ENCODE peak calls at places on chromosomes 6 and 20, in nine cellular contexts. One of them, this sample, is unnamed.

GRCh38 chr20:59725476-59726119 is 121.3 kb downstream of the PHACTR3 start:
- DNase-seq in T-helper 1 cell: no peak
- DNase-seq in activated CD4-positive, alpha-beta T cell treated with anti-CD3 and anti-CD28 coated beads, Interleukin-2, amount 50 U/mL, for 24 hours: no peak
- DNase-seq in EH: no peak
- DNase-seq in stimulated activated CD8-positive, alpha-beta memory T cell treated with anti-CD3 and anti-CD28 coated beads, Interleukin-12 subunit alpha, Interleukin-12 subunit beta, amount 100 ng/mL, for 1 hour: no peak
- DNase-seq in ureter: no peak
- DNase-seq in NCI-H1105 treated with DMSO at 0.1 percent for 48 hours: no peak
- DNase-seq in Caki2: no peak
- DNase-seq in CD8-positive, alpha-beta T cell: no peak
- DNase-seq in this sample: no peak

GRCh38 chr6:165804331-165805066 is 141.5 kb upstream of the PDE10A start:
- DNase-seq in T-helper 1 cell: no peak
- DNase-seq in activated CD4-positive, alpha-beta T cell treated with anti-CD3 and anti-CD28 coated beads, Interleukin-2, amount 50 U/mL, for 24 hours: no peak
- DNase-seq in EH: no peak
- DNase-seq in stimulated activated CD8-positive, alpha-beta memory T cell treated with anti-CD3 and anti-CD28 coated beads, Interleukin-12 subunit alpha, Interleukin-12 subunit beta, amount 100 ng/mL, for 1 hour: no peak
- DNase-seq in ureter: no peak
- DNase-seq in NCI-H1105 treated with DMSO at 0.1 percent for 48 hours: no peak
- DNase-seq in Caki2: no peak
- DNase-seq in CD8-positive, alpha-beta T cell: no peak
- DNase-seq in this sample: no peak

GRCh38 chr6:37049990-37050853 is 44.8 kb downstream of the FGD2 start:
- DNase-seq in T-helper 1 cell: peak; percentile 96
- DNase-seq in activated CD4-positive, alpha-beta T cell treated with anti-CD3 and anti-CD28 coated beads, Interleukin-2, amount 50 U/mL, for 24 hours: peak; percentile 52
- DNase-seq in EH: no peak
- DNase-seq in stimulated activated CD8-positive, alpha-beta memory T cell treated with anti-CD3 and anti-CD28 coated beads, Interleukin-12 subunit alpha, Interleukin-12 subunit beta, amount 100 ng/mL, for 1 hour: no peak
- DNase-seq in ureter: no peak
- DNase-seq in NCI-H1105 treated with DMSO at 0.1 percent for 48 hours: no peak
- DNase-seq in Caki2: no peak
- DNase-seq in CD8-positive, alpha-beta T cell: no peak
- DNase-seq in this sample: no peak

GRCh38 chr6:147131728-147132127 is 72.5 kb upstream of the STXBP5 start:
- DNase-seq in T-helper 1 cell: no peak
- DNase-seq in activated CD4-positive, alpha-beta T cell treated with anti-CD3 and anti-CD28 coated beads, Interleukin-2, amount 50 U/mL, for 24 hours: no peak
- DNase-seq in EH: no peak
- DNase-seq in stimulated activated CD8-positive, alpha-beta memory T cell treated with anti-CD3 and anti-CD28 coated beads, Interleukin-12 subunit alpha, Interleukin-12 subunit beta, amount 100 ng/mL, for 1 hour: no peak
- DNase-seq in ureter: no peak
- DNase-seq in NCI-H1105 treated with DMSO at 0.1 percent for 48 hours: no peak
- DNase-seq in Caki2: peak; percentile 19
- DNase-seq in CD8-positive, alpha-beta T cell: no peak
- DNase-seq in this sample: no peak

GRCh38 chr6:106194949-106195919 is 109.1 kb downstream of the PRDM1 start:
- DNase-seq in T-helper 1 cell: peak; percentile 84
- DNase-seq in activated CD4-positive, alpha-beta T cell treated with anti-CD3 and anti-CD28 coated beads, Interleukin-2, amount 50 U/mL, for 24 hours: no peak
- DNase-seq in EH: peak; percentile 77
- DNase-seq in stimulated activated CD8-positive, alpha-beta memory T cell treated with anti-CD3 and anti-CD28 coated beads, Interleukin-12 subunit alpha, Interleukin-12 subunit beta, amount 100 ng/mL, for 1 hour: no peak
- DNase-seq in ureter: no peak
- DNase-seq in NCI-H1105 treated with DMSO at 0.1 percent for 48 hours: no peak
- DNase-seq in Caki2: no peak
- DNase-seq in CD8-positive, alpha-beta T cell: no peak
- DNase-seq in this sample: no peak

GRCh38 chr6:118260833-118261232 is 287.3 kb upstream of the PLN start:
- DNase-seq in T-helper 1 cell: no peak
- DNase-seq in activated CD4-positive, alpha-beta T cell treated with anti-CD3 and anti-CD28 coated beads, Interleukin-2, amount 50 U/mL, for 24 hours: no peak
- DNase-seq in EH: no peak
- DNase-seq in stimulated activated CD8-positive, alpha-beta memory T cell treated with anti-CD3 and anti-CD28 coated beads, Interleukin-12 subunit alpha, Interleukin-12 subunit beta, amount 100 ng/mL, for 1 hour: no peak
- DNase-seq in ureter: no peak
- DNase-seq in NCI-H1105 treated with DMSO at 0.1 percent for 48 hours: no peak
- DNase-seq in Caki2: no peak
- DNase-seq in CD8-positive, alpha-beta T cell: no peak
- DNase-seq in this sample: no peak

GRCh38 chr6:18509871-18510643 is 122.9 kb downstream of the RNF144B start:
- DNase-seq in T-helper 1 cell: no peak
- DNase-seq in activated CD4-positive, alpha-beta T cell treated with anti-CD3 and anti-CD28 coated beads, Interleukin-2, amount 50 U/mL, for 24 hours: no peak
- DNase-seq in EH: peak; percentile 52
- DNase-seq in stimulated activated CD8-positive, alpha-beta memory T cell treated with anti-CD3 and anti-CD28 coated beads, Interleukin-12 subunit alpha, Interleukin-12 subunit beta, amount 100 ng/mL, for 1 hour: no peak
- DNase-seq in ureter: no peak
- DNase-seq in NCI-H1105 treated with DMSO at 0.1 percent for 48 hours: no peak
- DNase-seq in Caki2: no peak
- DNase-seq in CD8-positive, alpha-beta T cell: no peak
- DNase-seq in this sample: no peak

GRCh38 chr6:139713911-139714527 is 339.6 kb upstream of the CITED2 start:
- DNase-seq in T-helper 1 cell: no peak
- DNase-seq in activated CD4-positive, alpha-beta T cell treated with anti-CD3 and anti-CD28 coated beads, Interleukin-2, amount 50 U/mL, for 24 hours: no peak
- DNase-seq in EH: peak; percentile 20
- DNase-seq in stimulated activated CD8-positive, alpha-beta memory T cell treated with anti-CD3 and anti-CD28 coated beads, Interleukin-12 subunit alpha, Interleukin-12 subunit beta, amount 100 ng/mL, for 1 hour: no peak
- DNase-seq in ureter: no peak
- DNase-seq in NCI-H1105 treated with DMSO at 0.1 percent for 48 hours: no peak
- DNase-seq in Caki2: no peak
- DNase-seq in CD8-positive, alpha-beta T cell: no peak
- DNase-seq in this sample: no peak

GRCh38 chr20:44901972-44902371 is 7.9 kb upstream of the PABPC1L start:
- DNase-seq in T-helper 1 cell: no peak
- DNase-seq in activated CD4-positive, alpha-beta T cell treated with anti-CD3 and anti-CD28 coated beads, Interleukin-2, amount 50 U/mL, for 24 hours: no peak
- DNase-seq in EH: peak; percentile 67
- DNase-seq in stimulated activated CD8-positive, alpha-beta memory T cell treated with anti-CD3 and anti-CD28 coated beads, Interleukin-12 subunit alpha, Interleukin-12 subunit beta, amount 100 ng/mL, for 1 hour: no peak
- DNase-seq in ureter: no peak
- DNase-seq in NCI-H1105 treated with DMSO at 0.1 percent for 48 hours: no peak
- DNase-seq in Caki2: peak; percentile 33
- DNase-seq in CD8-positive, alpha-beta T cell: no peak
- DNase-seq in this sample: no peak

GRCh38 chr6:42505377-42505702 is 53.6 kb upstream of the TRERF1 start:
- DNase-seq in T-helper 1 cell: peak; percentile 12
- DNase-seq in activated CD4-positive, alpha-beta T cell treated with anti-CD3 and anti-CD28 coated beads, Interleukin-2, amount 50 U/mL, for 24 hours: no peak
- DNase-seq in EH: peak; percentile 80
- DNase-seq in stimulated activated CD8-positive, alpha-beta memory T cell treated with anti-CD3 and anti-CD28 coated beads, Interleukin-12 subunit alpha, Interleukin-12 subunit beta, amount 100 ng/mL, for 1 hour: no peak
- DNase-seq in ureter: no peak
- DNase-seq in NCI-H1105 treated with DMSO at 0.1 percent for 48 hours: no peak
- DNase-seq in Caki2: peak; percentile 78
- DNase-seq in CD8-positive, alpha-beta T cell: no peak
- DNase-seq in this sample: no peak

GRCh38 chr6:22709804-22710203 is 140.4 kb downstream of the HDGFL1 start:
- DNase-seq in T-helper 1 cell: no peak
- DNase-seq in activated CD4-positive, alpha-beta T cell treated with anti-CD3 and anti-CD28 coated beads, Interleukin-2, amount 50 U/mL, for 24 hours: no peak
- DNase-seq in EH: no peak
- DNase-seq in stimulated activated CD8-positive, alpha-beta memory T cell treated with anti-CD3 and anti-CD28 coated beads, Interleukin-12 subunit alpha, Interleukin-12 subunit beta, amount 100 ng/mL, for 1 hour: no peak
- DNase-seq in ureter: no peak
- DNase-seq in NCI-H1105 treated with DMSO at 0.1 percent for 48 hours: no peak
- DNase-seq in Caki2: no peak
- DNase-seq in CD8-positive, alpha-beta T cell: no peak
- DNase-seq in this sample: no peak

GRCh38 chr6:32933661-32934085 is 7.2 kb downstream of the HLA-DMB start:
- DNase-seq in T-helper 1 cell: peak; percentile 65
- DNase-seq in activated CD4-positive, alpha-beta T cell treated with anti-CD3 and anti-CD28 coated beads, Interleukin-2, amount 50 U/mL, for 24 hours: peak; percentile 69
- DNase-seq in EH: peak; percentile 77
- DNase-seq in stimulated activated CD8-positive, alpha-beta memory T cell treated with anti-CD3 and anti-CD28 coated beads, Interleukin-12 subunit alpha, Interleukin-12 subunit beta, amount 100 ng/mL, for 1 hour: peak; percentile 72
- DNase-seq in ureter: peak; percentile 80
- DNase-seq in NCI-H1105 treated with DMSO at 0.1 percent for 48 hours: peak; percentile 55
- DNase-seq in Caki2: peak; percentile 55
- DNase-seq in CD8-positive, alpha-beta T cell: peak; percentile 50
- DNase-seq in this sample: peak; percentile 98

GRCh38 chr6:26380256-26380655 is 2.7 kb upstream of the BTN2A2 start:
- DNase-seq in T-helper 1 cell: no peak
- DNase-seq in activated CD4-positive, alpha-beta T cell treated with anti-CD3 and anti-CD28 coated beads, Interleukin-2, amount 50 U/mL, for 24 hours: no peak
- DNase-seq in EH: no peak
- DNase-seq in stimulated activated CD8-positive, alpha-beta memory T cell treated with anti-CD3 and anti-CD28 coated beads, Interleukin-12 subunit alpha, Interleukin-12 subunit beta, amount 100 ng/mL, for 1 hour: no peak
- DNase-seq in ureter: no peak
- DNase-seq in NCI-H1105 treated with DMSO at 0.1 percent for 48 hours: no peak
- DNase-seq in Caki2: no peak
- DNase-seq in CD8-positive, alpha-beta T cell: no peak
- DNase-seq in this sample: no peak

GRCh38 chr6:77561768-77562314 is 91.0 kb upstream of the MEI4 start:
- DNase-seq in T-helper 1 cell: no peak
- DNase-seq in activated CD4-positive, alpha-beta T cell treated with anti-CD3 and anti-CD28 coated beads, Interleukin-2, amount 50 U/mL, for 24 hours: no peak
- DNase-seq in EH: no peak
- DNase-seq in stimulated activated CD8-positive, alpha-beta memory T cell treated with anti-CD3 and anti-CD28 coated beads, Interleukin-12 subunit alpha, Interleukin-12 subunit beta, amount 100 ng/mL, for 1 hour: no peak
- DNase-seq in ureter: no peak
- DNase-seq in NCI-H1105 treated with DMSO at 0.1 percent for 48 hours: peak; percentile 85
- DNase-seq in Caki2: peak; percentile 2
- DNase-seq in CD8-positive, alpha-beta T cell: no peak
- DNase-seq in this sample: no peak

GRCh38 chr6:20953019-20953418 is 418.8 kb downstream of the CDKAL1 start:
- DNase-seq in T-helper 1 cell: no peak
- DNase-seq in activated CD4-positive, alpha-beta T cell treated with anti-CD3 and anti-CD28 coated beads, Interleukin-2, amount 50 U/mL, for 24 hours: no peak
- DNase-seq in EH: no peak
- DNase-seq in stimulated activated CD8-positive, alpha-beta memory T cell treated with anti-CD3 and anti-CD28 coated beads, Interleukin-12 subunit alpha, Interleukin-12 subunit beta, amount 100 ng/mL, for 1 hour: no peak
- DNase-seq in ureter: no peak
- DNase-seq in NCI-H1105 treated with DMSO at 0.1 percent for 48 hours: peak; percentile 71
- DNase-seq in Caki2: no peak
- DNase-seq in CD8-positive, alpha-beta T cell: no peak
- DNase-seq in this sample: no peak

GRCh38 chr6:129683606-129684322 is 26.2 kb downstream of the ARHGAP18 start:
- DNase-seq in T-helper 1 cell: peak; percentile 92
- DNase-seq in activated CD4-positive, alpha-beta T cell treated with anti-CD3 and anti-CD28 coated beads, Interleukin-2, amount 50 U/mL, for 24 hours: peak; percentile 61
- DNase-seq in EH: peak; percentile 100
- DNase-seq in stimulated activated CD8-positive, alpha-beta memory T cell treated with anti-CD3 and anti-CD28 coated beads, Interleukin-12 subunit alpha, Interleukin-12 subunit beta, amount 100 ng/mL, for 1 hour: peak; percentile 40
- DNase-seq in ureter: peak; percentile 74
- DNase-seq in NCI-H1105 treated with DMSO at 0.1 percent for 48 hours: no peak
- DNase-seq in Caki2: peak; percentile 96
- DNase-seq in CD8-positive, alpha-beta T cell: peak; percentile 13
- DNase-seq in this sample: no peak

GRCh38 chr6:27761391-27761790 is 150.8 kb downstream of the OR2B2 start:
- DNase-seq in T-helper 1 cell: no peak
- DNase-seq in activated CD4-positive, alpha-beta T cell treated with anti-CD3 and anti-CD28 coated beads, Interleukin-2, amount 50 U/mL, for 24 hours: no peak
- DNase-seq in EH: no peak
- DNase-seq in stimulated activated CD8-positive, alpha-beta memory T cell treated with anti-CD3 and anti-CD28 coated beads, Interleukin-12 subunit alpha, Interleukin-12 subunit beta, amount 100 ng/mL, for 1 hour: no peak
- DNase-seq in ureter: no peak
- DNase-seq in NCI-H1105 treated with DMSO at 0.1 percent for 48 hours: no peak
- DNase-seq in Caki2: no peak
- DNase-seq in CD8-positive, alpha-beta T cell: no peak
- DNase-seq in this sample: no peak

GRCh38 chr6:18242062-18242851 is 22.1 kb downstream of the DEK start:
- DNase-seq in T-helper 1 cell: no peak
- DNase-seq in activated CD4-positive, alpha-beta T cell treated with anti-CD3 and anti-CD28 coated beads, Interleukin-2, amount 50 U/mL, for 24 hours: no peak
- DNase-seq in EH: peak; percentile 90
- DNase-seq in stimulated activated CD8-positive, alpha-beta memory T cell treated with anti-CD3 and anti-CD28 coated beads, Interleukin-12 subunit alpha, Interleukin-12 subunit beta, amount 100 ng/mL, for 1 hour: no peak
- DNase-seq in ureter: no peak
- DNase-seq in NCI-H1105 treated with DMSO at 0.1 percent for 48 hours: no peak
- DNase-seq in Caki2: peak; percentile 37
- DNase-seq in CD8-positive, alpha-beta T cell: no peak
- DNase-seq in this sample: no peak

GRCh38 chr20:54643761-54644160 is 168.4 kb downstream of the DOK5 start:
- DNase-seq in T-helper 1 cell: no peak
- DNase-seq in activated CD4-positive, alpha-beta T cell treated with anti-CD3 and anti-CD28 coated beads, Interleukin-2, amount 50 U/mL, for 24 hours: no peak
- DNase-seq in EH: peak; percentile 24
- DNase-seq in stimulated activated CD8-positive, alpha-beta memory T cell treated with anti-CD3 and anti-CD28 coated beads, Interleukin-12 subunit alpha, Interleukin-12 subunit beta, amount 100 ng/mL, for 1 hour: no peak
- DNase-seq in ureter: no peak
- DNase-seq in NCI-H1105 treated with DMSO at 0.1 percent for 48 hours: no peak
- DNase-seq in Caki2: no peak
- DNase-seq in CD8-positive, alpha-beta T cell: no peak
- DNase-seq in this sample: no peak

GRCh38 chr20:63449796-63450730 is 22.4 kb downstream of the KCNQ2 start:
- DNase-seq in T-helper 1 cell: no peak
- DNase-seq in activated CD4-positive, alpha-beta T cell treated with anti-CD3 and anti-CD28 coated beads, Interleukin-2, amount 50 U/mL, for 24 hours: no peak
- DNase-seq in EH: no peak
- DNase-seq in stimulated activated CD8-positive, alpha-beta memory T cell treated with anti-CD3 and anti-CD28 coated beads, Interleukin-12 subunit alpha, Interleukin-12 subunit beta, amount 100 ng/mL, for 1 hour: no peak
- DNase-seq in ureter: no peak
- DNase-seq in NCI-H1105 treated with DMSO at 0.1 percent for 48 hours: no peak
- DNase-seq in Caki2: no peak
- DNase-seq in CD8-positive, alpha-beta T cell: no peak
- DNase-seq in this sample: no peak

GRCh38 chr6:135212020-135212806 is 31.1 kb downstream of the MYB start:
- DNase-seq in T-helper 1 cell: peak; percentile 58
- DNase-seq in activated CD4-positive, alpha-beta T cell treated with anti-CD3 and anti-CD28 coated beads, Interleukin-2, amount 50 U/mL, for 24 hours: no peak
- DNase-seq in EH: peak; percentile 90
- DNase-seq in stimulated activated CD8-positive, alpha-beta memory T cell treated with anti-CD3 and anti-CD28 coated beads, Interleukin-12 subunit alpha, Interleukin-12 subunit beta, amount 100 ng/mL, for 1 hour: no peak
- DNase-seq in ureter: no peak
- DNase-seq in NCI-H1105 treated with DMSO at 0.1 percent for 48 hours: no peak
- DNase-seq in Caki2: no peak
- DNase-seq in CD8-positive, alpha-beta T cell: no peak
- DNase-seq in this sample: no peak

GRCh38 chr6:155292711-155293110 is 21.6 kb downstream of the TFB1M start:
- DNase-seq in T-helper 1 cell: no peak
- DNase-seq in activated CD4-positive, alpha-beta T cell treated with anti-CD3 and anti-CD28 coated beads, Interleukin-2, amount 50 U/mL, for 24 hours: no peak
- DNase-seq in EH: no peak
- DNase-seq in stimulated activated CD8-positive, alpha-beta memory T cell treated with anti-CD3 and anti-CD28 coated beads, Interleukin-12 subunit alpha, Interleukin-12 subunit beta, amount 100 ng/mL, for 1 hour: no peak
- DNase-seq in ureter: no peak
- DNase-seq in NCI-H1105 treated with DMSO at 0.1 percent for 48 hours: no peak
- DNase-seq in Caki2: no peak
- DNase-seq in CD8-positive, alpha-beta T cell: no peak
- DNase-seq in this sample: no peak

GRCh38 chr6:138397128-138397814 is 6.8 kb upstream of the HEBP2 start:
- DNase-seq in T-helper 1 cell: no peak
- DNase-seq in activated CD4-positive, alpha-beta T cell treated with anti-CD3 and anti-CD28 coated beads, Interleukin-2, amount 50 U/mL, for 24 hours: no peak
- DNase-seq in EH: peak; percentile 53
- DNase-seq in stimulated activated CD8-positive, alpha-beta memory T cell treated with anti-CD3 and anti-CD28 coated beads, Interleukin-12 subunit alpha, Interleukin-12 subunit beta, amount 100 ng/mL, for 1 hour: no peak
- DNase-seq in ureter: no peak
- DNase-seq in NCI-H1105 treated with DMSO at 0.1 percent for 48 hours: no peak
- DNase-seq in Caki2: no peak
- DNase-seq in CD8-positive, alpha-beta T cell: no peak
- DNase-seq in this sample: no peak

This sample was measured in omental fat pad.